ENCODE peak calls at places on chromosomes 5 and 9, in ten cellular contexts. One of them, this sample, is unnamed.

GRCh38 chr9:19551124-19551929 is 142.5 kb downstream of the ACER2 start:
- DNase-seq in CD4-positive, alpha-beta T cell: no peak
- DNase-seq in progenitor cell of endocrine pancreas: no peak
- DNase-seq in tibial artery: no peak
- DNase-seq in fibroblast of lung: no peak
- DNase-seq in CD8-positive, alpha-beta T cell: no peak
- DNase-seq in IMR-90: peak
- DNase-seq in psoas muscle: no peak
- DNase-seq in left ventricle myocardium inferior: no peak
- DNase-seq in fibroblast of mammary gland: no peak
- DNase-seq in this sample: no peak

GRCh38 chr5:128905225-128906110 is 59.8 kb upstream of the SLC27A6 start:
- DNase-seq in CD4-positive, alpha-beta T cell: no peak
- DNase-seq in progenitor cell of endocrine pancreas: no peak
- DNase-seq in tibial artery: no peak
- DNase-seq in fibroblast of lung: peak
- DNase-seq in CD8-positive, alpha-beta T cell: no peak
- DNase-seq in IMR-90: peak
- DNase-seq in psoas muscle: no peak
- DNase-seq in left ventricle myocardium inferior: no peak
- DNase-seq in fibroblast of mammary gland: peak
- DNase-seq in this sample: no peak

GRCh38 chr5:127298623-127299022 is 8.0 kb downstream of the MEGF10 start:
- DNase-seq in CD4-positive, alpha-beta T cell: no peak
- DNase-seq in progenitor cell of endocrine pancreas: no peak
- DNase-seq in tibial artery: no peak
- DNase-seq in fibroblast of lung: no peak
- DNase-seq in CD8-positive, alpha-beta T cell: no peak
- DNase-seq in IMR-90: no peak
- DNase-seq in psoas muscle: no peak
- DNase-seq in left ventricle myocardium inferior: no peak
- DNase-seq in fibroblast of mammary gland: peak
- DNase-seq in this sample: no peak

GRCh38 chr9:134982311-134982710 is 64.6 kb upstream of the FCN1 start:
- DNase-seq in CD4-positive, alpha-beta T cell: no peak
- DNase-seq in progenitor cell of endocrine pancreas: no peak
- DNase-seq in tibial artery: no peak
- DNase-seq in fibroblast of lung: no peak
- DNase-seq in CD8-positive, alpha-beta T cell: no peak
- DNase-seq in IMR-90: no peak
- DNase-seq in psoas muscle: no peak
- DNase-seq in left ventricle myocardium inferior: no peak
- DNase-seq in fibroblast of mammary gland: no peak
- DNase-seq in this sample: no peak

GRCh38 chr5:44574626-44575025 is 185.4 kb upstream of the FGF10 start:
- DNase-seq in CD4-positive, alpha-beta T cell: no peak
- DNase-seq in progenitor cell of endocrine pancreas: no peak
- DNase-seq in tibial artery: no peak
- DNase-seq in fibroblast of lung: no peak
- DNase-seq in CD8-positive, alpha-beta T cell: no peak
- DNase-seq in IMR-90: no peak
- DNase-seq in psoas muscle: no peak
- DNase-seq in left ventricle myocardium inferior: no peak
- DNase-seq in fibroblast of mammary gland: peak
- DNase-seq in this sample: no peak

GRCh38 chr5:149878371-149878770 is 66.2 kb downstream of the PDE6A start:
- DNase-seq in CD4-positive, alpha-beta T cell: no peak
- DNase-seq in progenitor cell of endocrine pancreas: no peak
- DNase-seq in tibial artery: no peak
- DNase-seq in fibroblast of lung: no peak
- DNase-seq in CD8-positive, alpha-beta T cell: no peak
- DNase-seq in IMR-90: no peak
- DNase-seq in psoas muscle: no peak
- DNase-seq in left ventricle myocardium inferior: no peak
- DNase-seq in fibroblast of mammary gland: peak
- DNase-seq in this sample: no peak

GRCh38 chr5:100757618-100758017 is 145.5 kb downstream of the ST8SIA4 start:
- DNase-seq in CD4-positive, alpha-beta T cell: no peak
- DNase-seq in progenitor cell of endocrine pancreas: no peak
- DNase-seq in tibial artery: no peak
- DNase-seq in fibroblast of lung: no peak
- DNase-seq in CD8-positive, alpha-beta T cell: no peak
- DNase-seq in IMR-90: no peak
- DNase-seq in psoas muscle: no peak
- DNase-seq in left ventricle myocardium inferior: no peak
- DNase-seq in fibroblast of mammary gland: no peak
- DNase-seq in this sample: no peak

GRCh38 chr5:122772446-122772845 is 2.4 kb upstream of the SNX2 start:
- DNase-seq in CD4-positive, alpha-beta T cell: no peak
- DNase-seq in progenitor cell of endocrine pancreas: no peak
- DNase-seq in tibial artery: no peak
- DNase-seq in fibroblast of lung: peak
- DNase-seq in CD8-positive, alpha-beta T cell: no peak
- DNase-seq in IMR-90: peak
- DNase-seq in psoas muscle: no peak
- DNase-seq in left ventricle myocardium inferior: no peak
- DNase-seq in fibroblast of mammary gland: no peak
- DNase-seq in this sample: no peak

GRCh38 chr5:28301676-28302075 is 1263.3 kb upstream of the CDH9 start:
- DNase-seq in CD4-positive, alpha-beta T cell: no peak
- DNase-seq in progenitor cell of endocrine pancreas: no peak
- DNase-seq in tibial artery: no peak
- DNase-seq in fibroblast of lung: peak
- DNase-seq in CD8-positive, alpha-beta T cell: no peak
- DNase-seq in IMR-90: peak
- DNase-seq in psoas muscle: no peak
- DNase-seq in left ventricle myocardium inferior: no peak
- DNase-seq in fibroblast of mammary gland: peak
- DNase-seq in this sample: no peak

GRCh38 chr5:74543162-74543995 is 97.1 kb downstream of the ENC1 start:
- DNase-seq in CD4-positive, alpha-beta T cell: no peak
- DNase-seq in progenitor cell of endocrine pancreas: no peak
- DNase-seq in tibial artery: peak
- DNase-seq in fibroblast of lung: peak
- DNase-seq in CD8-positive, alpha-beta T cell: no peak
- DNase-seq in IMR-90: peak
- DNase-seq in psoas muscle: peak
- DNase-seq in left ventricle myocardium inferior: no peak
- DNase-seq in fibroblast of mammary gland: peak
- DNase-seq in this sample: no peak

GRCh38 chr5:58925627-58926545 is 343.0 kb downstream of the RAB3C start:
- DNase-seq in CD4-positive, alpha-beta T cell: no peak
- DNase-seq in progenitor cell of endocrine pancreas: no peak
- DNase-seq in tibial artery: no peak
- DNase-seq in fibroblast of lung: peak
- DNase-seq in CD8-positive, alpha-beta T cell: no peak
- DNase-seq in IMR-90: no peak
- DNase-seq in psoas muscle: no peak
- DNase-seq in left ventricle myocardium inferior: no peak
- DNase-seq in fibroblast of mammary gland: no peak
- DNase-seq in this sample: no peak

GRCh38 chr5:128038641-128039040 is 44.9 kb upstream of the SLC12A2 start:
- DNase-seq in CD4-positive, alpha-beta T cell: no peak
- DNase-seq in progenitor cell of endocrine pancreas: no peak
- DNase-seq in tibial artery: no peak
- DNase-seq in fibroblast of lung: peak
- DNase-seq in CD8-positive, alpha-beta T cell: no peak
- DNase-seq in IMR-90: peak
- DNase-seq in psoas muscle: no peak
- DNase-seq in left ventricle myocardium inferior: no peak
- DNase-seq in fibroblast of mammary gland: peak
- DNase-seq in this sample: no peak

GRCh38 chr5:149596712-149597111 is 15.4 kb downstream of the ARHGEF37 start:
- DNase-seq in CD4-positive, alpha-beta T cell: no peak
- DNase-seq in progenitor cell of endocrine pancreas: no peak
- DNase-seq in tibial artery: no peak
- DNase-seq in fibroblast of lung: no peak
- DNase-seq in CD8-positive, alpha-beta T cell: peak
- DNase-seq in IMR-90: no peak
- DNase-seq in psoas muscle: no peak
- DNase-seq in left ventricle myocardium inferior: no peak
- DNase-seq in fibroblast of mammary gland: no peak
- DNase-seq in this sample: no peak

GRCh38 chr5:38765461-38765861 is 80.4 kb upstream of the OSMR start:
- DNase-seq in CD4-positive, alpha-beta T cell: no peak
- DNase-seq in progenitor cell of endocrine pancreas: no peak
- DNase-seq in tibial artery: no peak
- DNase-seq in fibroblast of lung: peak
- DNase-seq in CD8-positive, alpha-beta T cell: no peak
- DNase-seq in IMR-90: peak
- DNase-seq in psoas muscle: no peak
- DNase-seq in left ventricle myocardium inferior: no peak
- DNase-seq in fibroblast of mammary gland: no peak
- DNase-seq in this sample: no peak

DNA sequence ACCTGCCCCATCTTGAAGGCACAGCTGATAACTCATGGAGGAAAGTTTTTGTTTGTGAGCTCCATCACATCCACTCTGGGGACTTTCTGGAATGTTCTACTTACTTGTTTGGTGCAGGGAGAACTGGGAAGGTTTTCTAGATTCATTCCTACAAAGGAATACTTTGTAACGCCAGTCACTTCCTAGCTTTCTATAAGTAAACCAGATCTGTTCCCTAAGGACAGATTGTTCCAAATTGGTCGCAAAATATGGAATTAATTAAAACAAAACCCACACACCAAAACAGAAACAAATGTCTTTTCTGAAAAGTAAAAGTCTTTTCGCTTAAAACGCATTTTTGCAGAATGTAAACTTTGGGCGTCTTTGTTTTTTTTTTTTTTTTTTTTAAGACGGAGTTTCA is 167.6 kb downstream of the PDZD2 start:
- DNase-seq in CD4-positive, alpha-beta T cell: no peak
- DNase-seq in progenitor cell of endocrine pancreas: no peak
- DNase-seq in tibial artery: no peak
- DNase-seq in fibroblast of lung: no peak
- DNase-seq in CD8-positive, alpha-beta T cell: no peak
- DNase-seq in IMR-90: no peak
- DNase-seq in psoas muscle: no peak
- DNase-seq in left ventricle myocardium inferior: no peak
- DNase-seq in fibroblast of mammary gland: peak
- DNase-seq in this sample: no peak
- TF ChIP-seq CTCF in CD4-positive, alpha-beta T cell: no peak
- TF ChIP-seq CTCF in progenitor cell of endocrine pancreas: no peak
- TF ChIP-seq CTCF in tibial artery: no peak
- TF ChIP-seq CTCF in fibroblast of lung: no peak
- TF ChIP-seq CTCF in CD8-positive, alpha-beta T cell: no peak
- TF ChIP-seq CTCF in IMR-90: no peak
- TF ChIP-seq CTCF in psoas muscle: no peak
- TF ChIP-seq CTCF in left ventricle myocardium inferior: no peak
- TF ChIP-seq CTCF in fibroblast of mammary gland: no peak
- TF ChIP-seq CTCF in this sample: no peak

GRCh38 chr9:1018121-1018520 is 32.0 kb upstream of the DMRT2 start:
- DNase-seq in CD4-positive, alpha-beta T cell: no peak
- DNase-seq in progenitor cell of endocrine pancreas: no peak
- DNase-seq in tibial artery: no peak
- DNase-seq in fibroblast of lung: no peak
- DNase-seq in CD8-positive, alpha-beta T cell: no peak
- DNase-seq in IMR-90: no peak
- DNase-seq in psoas muscle: peak
- DNase-seq in left ventricle myocardium inferior: no peak
- DNase-seq in fibroblast of mammary gland: peak
- DNase-seq in this sample: no peak
- TF ChIP-seq CTCF in CD4-positive, alpha-beta T cell: no peak
- TF ChIP-seq CTCF in progenitor cell of endocrine pancreas: peak
- TF ChIP-seq CTCF in tibial artery: no peak
- TF ChIP-seq CTCF in fibroblast of lung: peak
- TF ChIP-seq CTCF in CD8-positive, alpha-beta T cell: no peak
- TF ChIP-seq CTCF in IMR-90: peak
- TF ChIP-seq CTCF in psoas muscle: peak
- TF ChIP-seq CTCF in left ventricle myocardium inferior: peak
- TF ChIP-seq CTCF in fibroblast of mammary gland: peak
- TF ChIP-seq CTCF in this sample: no peak

DNA sequence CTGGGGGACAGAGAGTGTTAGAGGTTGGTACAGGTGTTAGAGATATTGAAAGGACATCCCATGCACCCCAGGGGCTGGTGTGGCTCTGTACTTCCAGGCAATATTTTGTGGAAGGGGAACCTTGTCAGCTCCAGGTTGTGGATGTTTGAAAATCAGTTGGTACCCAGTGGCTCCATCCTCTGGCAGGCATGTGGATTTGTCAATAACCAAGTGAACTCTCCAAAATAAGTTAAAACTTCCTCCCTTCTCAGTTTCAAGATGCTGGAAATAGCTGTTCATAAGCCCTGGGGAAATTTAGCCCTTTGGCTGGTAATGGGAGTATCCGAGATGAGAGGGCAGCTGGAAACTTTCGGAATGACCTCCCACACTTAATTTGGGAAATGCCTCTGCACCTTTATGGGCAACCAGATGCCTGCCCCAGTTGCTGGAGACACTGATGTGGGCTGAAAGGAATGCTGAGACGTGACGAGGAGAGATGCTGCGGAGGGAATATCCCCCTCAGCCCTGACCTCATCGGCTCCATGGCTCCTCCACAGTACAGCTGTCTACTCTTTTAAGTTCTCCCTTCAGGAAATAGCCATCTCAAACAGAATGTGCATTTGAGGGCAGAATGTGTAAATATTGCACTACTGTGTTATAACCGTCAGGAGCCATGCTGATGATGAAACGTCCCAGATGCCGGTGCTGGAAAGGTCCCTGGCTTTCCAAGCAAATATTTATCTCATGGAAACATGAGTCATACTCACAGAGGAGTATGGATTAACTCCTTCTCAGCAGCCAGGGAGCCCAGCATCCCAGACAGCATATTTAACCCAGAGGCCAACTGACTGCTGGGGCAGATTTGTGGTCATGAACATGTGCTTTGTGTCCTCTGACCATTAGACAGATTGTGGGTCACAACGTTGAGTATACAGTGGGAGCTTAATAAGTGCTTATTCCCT is 29.5 kb downstream of the TGFBI start:
- DNase-seq in CD4-positive, alpha-beta T cell: no peak
- DNase-seq in progenitor cell of endocrine pancreas: no peak
- DNase-seq in tibial artery: peak
- DNase-seq in fibroblast of lung: peak
- DNase-seq in CD8-positive, alpha-beta T cell: no peak
- DNase-seq in IMR-90: peak
- DNase-seq in psoas muscle: peak
- DNase-seq in left ventricle myocardium inferior: peak
- DNase-seq in fibroblast of mammary gland: peak
- DNase-seq in this sample: no peak
- TF ChIP-seq CTCF in CD4-positive, alpha-beta T cell: no peak
- TF ChIP-seq CTCF in progenitor cell of endocrine pancreas: no peak
- TF ChIP-seq CTCF in tibial artery: peak
- TF ChIP-seq CTCF in fibroblast of lung: peak
- TF ChIP-seq CTCF in CD8-positive, alpha-beta T cell: no peak
- TF ChIP-seq CTCF in IMR-90: peak
- TF ChIP-seq CTCF in psoas muscle: peak
- TF ChIP-seq CTCF in left ventricle myocardium inferior: peak
- TF ChIP-seq CTCF in fibroblast of mammary gland: peak
- TF ChIP-seq CTCF in this sample: no peak

DNA sequence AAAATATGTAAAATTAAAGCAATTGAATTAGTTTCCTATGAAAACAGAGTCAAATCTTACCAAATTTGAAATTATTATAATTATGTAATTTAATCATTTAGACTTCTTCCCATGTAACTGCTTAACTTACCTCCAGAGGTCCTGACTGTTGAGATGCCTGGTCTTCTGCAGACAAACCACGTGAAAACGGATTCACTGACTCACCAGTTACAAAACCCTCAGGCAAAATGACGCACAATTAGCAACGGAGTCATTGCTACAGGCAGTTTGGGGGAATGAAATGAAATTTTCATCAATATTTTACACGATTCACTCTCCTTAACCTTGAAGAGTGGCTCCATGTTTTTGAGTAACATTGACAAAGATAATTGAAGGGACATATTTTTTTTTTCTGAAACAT is 460.8 kb downstream of the MTRR start:
- DNase-seq in CD4-positive, alpha-beta T cell: no peak
- DNase-seq in progenitor cell of endocrine pancreas: no peak
- DNase-seq in tibial artery: no peak
- DNase-seq in fibroblast of lung: peak
- DNase-seq in CD8-positive, alpha-beta T cell: no peak
- DNase-seq in IMR-90: peak
- DNase-seq in psoas muscle: no peak
- DNase-seq in left ventricle myocardium inferior: no peak
- DNase-seq in fibroblast of mammary gland: peak
- DNase-seq in this sample: no peak
- TF ChIP-seq CTCF in CD4-positive, alpha-beta T cell: no peak
- TF ChIP-seq CTCF in progenitor cell of endocrine pancreas: no peak
- TF ChIP-seq CTCF in tibial artery: no peak
- TF ChIP-seq CTCF in fibroblast of lung: no peak
- TF ChIP-seq CTCF in CD8-positive, alpha-beta T cell: no peak
- TF ChIP-seq CTCF in IMR-90: no peak
- TF ChIP-seq CTCF in psoas muscle: no peak
- TF ChIP-seq CTCF in left ventricle myocardium inferior: no peak
- TF ChIP-seq CTCF in fibroblast of mammary gland: no peak
- TF ChIP-seq CTCF in this sample: no peak

This sample was measured in activated B cell treated with CpG ODN at 0.5 μM for 24 hours.